ENCODE peak calls at places on chromosome X, in seven cellular contexts. A is frontal cortex; I is posterior cingulate gyrus; Z is WERI-Rb-1; P is activated naive CD4-positive, alpha-beta T cell treated with Interleukin-2 at 50 U/mL for 16 hours; D is fibroblast of lung; O is NCI-H524. J is an unnamed sample.

GRCh38 chrX:22097295-22097694 is 65.2 kb downstream of the PHEX start:
- DNase-seq in A (no peak), I (no peak), Z (no peak), P (no peak), D (peak), O (no peak), J (no peak)

GRCh38 chrX:34467437-34467836 is 189.6 kb downstream of the TMEM47 start:
- DNase-seq in A (no peak), I (no peak), Z (no peak), P (no peak), D (no peak), O (no peak), J (no peak)

GRCh38 chrX:133454525-133455323 is 39.4 kb upstream of the GPC4 start:
- DNase-seq in A (no peak), I (no peak), Z (no peak), P (no peak), D (no peak), O (no peak), J (no peak)

GRCh38 chrX:116596010-116596409 is 133.2 kb upstream of the CT83 start:
- DNase-seq in A (no peak), I (no peak), Z (no peak), P (no peak), D (no peak), O (no peak), J (no peak)

GRCh38 chrX:135114392-135114791 is 5.9 kb downstream of the ETDB start:
- DNase-seq in A (no peak), I (no peak), Z (no peak), P (no peak), D (no peak), O (no peak), J (no peak)

GRCh38 chrX:72236841-72237240 is 2.0 kb downstream of the ERCC6L start:
- DNase-seq in A (no peak), I (no peak), Z (no peak), P (no peak), D (peak), O (no peak), J (no peak)

GRCh38 chrX:150364347-150365050 is 1.4 kb downstream of the MAMLD1 start:
- DNase-seq in A (peak), I (peak), Z (peak), P (peak), D (peak), O (peak), J (no peak)

GRCh38 chrX:15883540-15883863 is 28.9 kb upstream of the AP1S2 start:
- DNase-seq in A (no peak), I (no peak), Z (no peak), P (no peak), D (no peak), O (no peak), J (no peak)

GRCh38 chrX:136198678-136199243 is 51.4 kb downstream of the FHL1 start:
- DNase-seq in A (no peak), I (no peak), Z (no peak), P (no peak), D (no peak), O (peak), J (no peak)

GRCh38 chrX:148380614-148381561 is 119.5 kb upstream of the AFF2 start:
- DNase-seq in A (no peak), I (no peak), Z (no peak), P (peak), D (peak), O (no peak), J (no peak)

GRCh38 chrX:85004255-85004654 is 578 bp downstream of the APOOL start:
- DNase-seq in A (no peak), I (no peak), Z (no peak), P (no peak), D (peak), O (peak), J (no peak)

GRCh38 chrX:154002215-154002719 is 17.4 kb downstream of the IRAK1 start:
- DNase-seq in A (no peak), I (peak), Z (no peak), P (peak), D (peak), O (no peak), J (no peak)

GRCh38 chrX:6184900-6185515 is 43.7 kb downstream of the NLGN4X start:
- DNase-seq in A (no peak), I (no peak), Z (no peak), P (no peak), D (peak), O (no peak), J (no peak)

GRCh38 chrX:49876750-49877149 is 2.5 kb upstream of the USP27X start:
- DNase-seq in A (no peak), I (no peak), Z (no peak), P (no peak), D (peak), O (peak), J (peak)

GRCh38 chrX:31294475-31294874 is 222.6 kb upstream of the FTHL17 start:
- DNase-seq in A (no peak), I (no peak), Z (no peak), P (no peak), D (no peak), O (no peak), J (no peak)